ENCODE peak calls at places on chromosomes 16 and 17, in ten cellular contexts. U is uterus, A is AG04450, V is HFF-Myc, G is fibroblast of pulmonary artery, O is thoracic aorta, W is heart left ventricle, P is kidney epithelial cell, N is tibial artery, J is mammary epithelial cell. D is an unnamed sample.

GRCh38 chr17:78438271-78438691 is 59.8 kb downstream of the PGS1 start:
- DNase-seq in P (no peak), U (no peak), O (no peak), N (no peak), G (no peak), W (no peak), J (no peak), A (no peak), V (no peak), D (no peak)

GRCh38 chr17:39132192-39132600 is 19.2 kb downstream of the PLXDC1 start:
- DNase-seq in W (peak), J (peak), N (no peak), V (peak), G (peak), P (no peak), U (peak), A (peak), O (no peak), D (peak)

GRCh38 chr16:50267651-50268050 is 1.3 kb downstream of the ADCY7 start:
- DNase-seq in N (no peak), U (no peak), V (no peak), W (no peak), P (no peak), J (no peak), G (no peak), A (no peak), O (no peak), D (no peak)

GRCh38 chr17:7393613-7394451 is 493 bp downstream of the PLSCR3 start:
- DNase-seq in G (no peak), U (peak), V (no peak), W (no peak), J (peak), N (no peak), P (no peak), A (no peak), O (no peak), D (peak)

GRCh38 chr16:84689126-84689525 is 10.7 kb upstream of the USP10 start:
- DNase-seq in V (peak), P (peak), G (peak), W (no peak), J (peak), U (no peak), N (no peak), A (peak), O (no peak), D (peak)

GRCh38 chr17:48313096-48313495 is 116.9 kb downstream of the SKAP1 start:
- DNase-seq in P (no peak), N (no peak), W (no peak), O (no peak), G (no peak), V (no peak), J (no peak), A (no peak), U (no peak), D (no peak)

GRCh38 chr16:19753815-19754643 is 36.0 kb downstream of the IQCK start:
- DNase-seq in O (no peak), N (no peak), J (no peak), P (no peak), A (no peak), U (no peak), V (no peak), G (peak), W (no peak), D (peak)

GRCh38 chr17:50117202-50118040 is 12.5 kb downstream of the SAMD14 start:
- DNase-seq in V (no peak), N (no peak), G (peak), J (peak), A (no peak), O (no peak), U (no peak), P (no peak), W (peak), D (peak)

GRCh38 chr17:83013779-83014117 is 65.7 kb upstream of the METRNL start:
- DNase-seq in P (no peak), W (no peak), V (no peak), G (no peak), U (no peak), J (no peak), O (no peak), N (no peak), A (no peak), D (no peak)

GRCh38 chr17:69047368-69048263 is 13.1 kb downstream of the ABCA9 start:
- DNase-seq in V (no peak), N (peak), O (no peak), U (peak), G (peak), A (peak), P (peak), W (peak), J (peak), D (peak)

GRCh38 chr16:64122177-64122576 is 999.7 kb downstream of the CDH11 start:
- DNase-seq in A (no peak), O (no peak), P (no peak), V (no peak), N (no peak), G (no peak), W (no peak), J (peak), U (no peak), D (peak)

GRCh38 chr16:67932462-67932840 is 789 bp upstream of the CTRL start:
- DNase-seq in O (no peak), A (no peak), J (no peak), G (no peak), W (no peak), U (no peak), P (no peak), V (no peak), N (no peak), D (no peak)

GRCh38 chr17:64147110-64148016 is 17.4 kb upstream of the ERN1 start:
- DNase-seq in N (no peak), A (no peak), W (no peak), U (no peak), P (no peak), V (no peak), J (peak), G (peak), O (no peak), D (peak)

GRCh38 chr17:77086433-77087010 is 54.2 kb upstream of the SEC14L1 start:
- DNase-seq in W (peak), V (no peak), G (peak), J (peak), N (peak), A (peak), P (no peak), O (peak), U (peak), D (peak)

GRCh38 chr17:74592087-74592990 is at the start of gene CD300LD:
- DNase-seq in W (no peak), G (no peak), V (no peak), A (no peak), N (no peak), P (no peak), J (no peak), O (no peak), U (no peak), D (no peak)

GRCh38 chr17:33028778-33029177 is 37.1 kb downstream of the SPACA3 start:
- DNase-seq in A (no peak), V (no peak), U (no peak), O (no peak), W (no peak), J (no peak), P (no peak), N (no peak), G (no peak), D (no peak)

GRCh38 chr16:28923652-28924398 is 1.2 kb downstream of the RABEP2 start:
- DNase-seq in N (no peak), U (no peak), A (no peak), P (no peak), W (peak), G (no peak), O (no peak), V (no peak), J (no peak), D (no peak)

GRCh38 chr17:78853926-78854394 is 13.3 kb upstream of the USP36 start:
- DNase-seq in U (no peak), G (no peak), A (no peak), P (no peak), W (no peak), V (no peak), O (no peak), N (no peak), J (no peak), D (no peak)

GRCh38 chr17:80843741-80844156 is 147.9 kb upstream of the CHMP6 start:
- DNase-seq in N (peak), J (no peak), V (no peak), U (no peak), P (no peak), G (no peak), W (no peak), O (no peak), A (no peak), D (no peak)

GRCh38 chr16:4021070-4021779 is 95.0 kb downstream of the ADCY9 start:
- DNase-seq in O (no peak), A (no peak), W (no peak), U (no peak), V (no peak), G (no peak), N (no peak), J (peak), P (peak), D (no peak)

GRCh38 chr16:84643180-84643583 is 5.1 kb upstream of the KLHL36 start:
- DNase-seq in A (peak), P (peak), N (peak), V (peak), G (peak), U (peak), J (peak), O (peak), W (peak), D (peak)

GRCh38 chr17:31582151-31582907 is 190.9 kb downstream of the RAB11FIP4 start:
- DNase-seq in A (no peak), O (no peak), G (peak), N (peak), W (peak), V (no peak), U (peak), P (no peak), J (no peak), D (peak)

GRCh38 chr17:33142703-33143299 is 150.3 kb downstream of the ASIC2 start:
- DNase-seq in N (no peak), O (no peak), J (peak), G (peak), A (no peak), U (no peak), V (peak), W (no peak), P (no peak), D (peak)

DNA sequence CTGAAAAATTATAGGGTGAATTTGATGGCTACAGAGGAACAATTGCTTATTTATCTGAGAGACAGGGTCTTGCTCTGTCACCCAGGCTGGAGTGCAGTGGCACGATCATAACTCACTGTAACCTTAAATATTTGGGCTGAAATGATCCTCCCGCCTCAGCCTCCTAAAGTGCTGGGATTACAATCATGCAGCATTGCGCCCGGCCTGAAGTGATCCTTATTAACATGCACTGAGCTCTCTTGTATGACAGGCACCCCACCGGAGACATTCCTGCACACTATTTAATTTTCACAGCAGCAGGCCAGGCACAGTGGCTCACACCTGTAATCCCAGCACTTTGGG is 77.7 kb downstream of the CNGB1 start:
- DNase-seq in O (no peak), A (no peak), N (no peak), W (no peak), J (no peak), U (no peak), V (no peak), P (no peak), G (no peak), D (no peak)
- H3K4me3 ChIP-seq in O (no peak), A (no peak), N (no peak), W (no peak), J (no peak), U (no peak), V (no peak), P (no peak), G (no peak), D (no peak)

DNA sequence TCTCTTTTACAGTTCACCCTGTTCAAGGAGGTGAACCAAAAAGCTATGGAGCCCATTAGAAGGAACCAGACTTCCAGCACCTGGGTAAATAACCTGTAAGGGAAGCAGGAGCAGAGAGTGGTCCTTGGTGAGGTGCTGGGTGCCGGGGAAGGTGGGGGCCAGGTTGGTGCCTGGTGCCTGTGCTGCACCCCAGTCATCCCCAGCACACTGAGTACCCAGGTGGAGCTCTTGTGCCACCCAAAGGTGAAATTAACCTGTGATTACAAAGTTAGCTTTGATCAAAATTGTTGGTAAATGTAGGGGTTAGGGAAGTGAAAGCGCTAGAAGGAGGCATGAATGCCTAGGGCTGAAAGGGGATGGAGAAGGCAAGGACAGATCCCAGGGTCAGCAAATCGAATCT is 58.6 kb downstream of the CDRT4 start:
- DNase-seq in W (no peak), O (no peak), G (no peak), J (peak), N (no peak), U (no peak), A (no peak), P (no peak), V (no peak), D (no peak)
- TF ChIP-seq CTCF in W (no peak), O (no peak), G (no peak), J (peak), N (no peak), U (no peak), A (no peak), P (no peak), V (no peak), D (no peak)

DNA sequence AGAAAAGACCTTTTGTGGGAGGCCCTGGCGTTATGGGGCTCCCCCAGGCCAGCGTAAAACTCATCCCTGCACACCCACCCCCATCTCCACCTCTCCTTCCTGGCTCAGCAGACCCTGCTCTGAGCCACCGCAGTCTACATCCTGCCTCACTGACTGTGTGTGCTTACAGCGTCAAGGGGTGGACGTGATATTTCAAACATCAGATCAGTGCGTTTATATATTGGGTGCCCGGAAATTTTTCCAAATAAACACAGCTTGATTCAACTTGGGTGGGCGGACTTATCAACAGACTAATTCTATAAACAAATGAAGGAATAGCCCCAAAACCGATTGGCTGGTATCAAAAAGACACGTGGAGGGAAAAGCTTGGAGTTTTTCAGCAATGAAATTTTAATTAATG is 293 bp upstream of the FOXL1 start:
- DNase-seq in G (peak), U (no peak), A (peak), O (no peak), W (no peak), V (peak), P (no peak), J (no peak), N (no peak), D (peak)
- H3K4me3 ChIP-seq in G (peak), U (no peak), A (peak), O (peak), W (peak), V (peak), P (no peak), J (no peak), N (peak), D (peak)

GRCh38 chr17:2170023-2170422 is 115.1 kb downstream of the HIC1 start:
- DNase-seq in P (no peak), A (no peak), O (no peak), W (no peak), N (no peak), U (no peak), J (no peak), V (no peak), G (no peak), D (no peak)
- TF ChIP-seq CTCF in P (peak), A (peak), O (no peak), W (peak), N (no peak), U (no peak), J (no peak), V (peak), G (peak), D (peak)

GRCh38 chr17:8695916-8696415 is 48.7 kb downstream of the CCDC42 start:
- DNase-seq in W (no peak), V (no peak), P (no peak), U (no peak), A (no peak), G (no peak), N (no peak), J (no peak), O (no peak), D (no peak)

GRCh38 chr17:8698142-8699050 is 46.2 kb downstream of the CCDC42 start:
- DNase-seq in W (peak), G (peak), U (peak), O (peak), J (no peak), N (peak), P (no peak), V (peak), A (peak), D (peak)

GRCh38 chr17:8696456-8696855 is 48.2 kb downstream of the CCDC42 start:
- DNase-seq in P (no peak), G (no peak), V (no peak), U (no peak), W (no peak), A (no peak), O (no peak), J (no peak), N (peak), D (no peak)

GRCh38 chr17:8695241-8695640 is 49.4 kb downstream of the CCDC42 start:
- DNase-seq in A (no peak), U (no peak), P (no peak), W (no peak), G (peak), J (no peak), N (no peak), O (no peak), V (no peak), D (no peak)

DNA sequence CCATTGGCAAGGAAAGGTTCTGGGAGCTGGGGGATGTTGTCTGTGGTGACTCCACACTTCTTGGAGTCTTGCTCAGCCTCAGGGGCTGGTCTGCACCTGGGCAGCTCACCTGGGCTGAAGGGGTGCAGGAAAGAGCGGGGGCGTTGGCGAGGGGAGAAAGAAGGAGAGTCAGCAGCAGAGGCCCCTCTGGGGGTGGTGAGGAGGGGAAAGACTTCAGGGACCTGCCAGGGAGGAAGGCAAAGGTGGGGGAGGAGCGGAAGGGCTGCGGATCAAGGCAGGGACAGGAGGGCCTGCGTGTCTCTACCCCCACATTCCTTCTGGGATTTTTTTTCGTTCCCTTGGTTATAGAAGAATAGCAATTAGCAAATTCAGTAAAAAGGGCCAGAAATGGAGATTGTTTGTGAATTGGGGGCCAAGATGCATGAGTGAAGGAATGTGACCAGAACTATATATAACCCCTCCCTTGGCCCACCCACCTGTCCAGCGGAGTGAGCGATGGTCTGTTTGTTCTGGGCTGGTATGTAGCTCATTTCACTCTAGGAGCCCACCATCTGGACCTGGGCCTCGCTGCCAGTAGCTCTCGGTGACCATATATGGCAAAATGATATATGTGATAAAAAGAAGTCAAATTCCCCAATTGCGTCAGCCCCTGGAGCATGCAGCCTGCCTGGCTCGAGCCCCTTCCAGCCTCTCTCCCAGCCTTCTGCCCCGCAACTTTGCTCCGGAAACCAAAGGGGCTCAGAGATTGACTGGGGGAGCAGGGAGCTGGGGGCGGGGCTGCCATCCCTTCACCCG is 47.5 kb downstream of the CCDC42 start:
- DNase-seq in J (no peak), A (peak), G (peak), N (peak), W (peak), U (peak), V (peak), P (no peak), O (peak), D (peak)
- H3K4me3 ChIP-seq in J (no peak), A (no peak), G (no peak), N (no peak), W (no peak), U (no peak), V (no peak), P (no peak), O (peak), D (no peak)

GRCh38 chr17:27521281-27522027 is 65.2 kb downstream of the KSR1 start:
- DNase-seq in G (no peak), O (no peak), A (no peak), U (no peak), P (no peak), W (no peak), V (no peak), N (no peak), J (no peak), D (peak)

GRCh38 chr17:27523712-27524111 is 67.5 kb downstream of the KSR1 start:
- DNase-seq in V (no peak), G (no peak), N (no peak), A (no peak), J (peak), W (no peak), O (no peak), U (no peak), P (no peak), D (no peak)

GRCh38 chr17:27524594-27524993 is 68.3 kb downstream of the KSR1 start:
- DNase-seq in O (no peak), A (no peak), U (no peak), V (no peak), G (no peak), P (no peak), W (no peak), N (no peak), J (no peak), D (no peak)

GRCh38 chr17:27520571-27521185 is 64.4 kb downstream of the KSR1 start:
- DNase-seq in O (no peak), G (no peak), A (no peak), J (no peak), V (no peak), P (no peak), W (no peak), U (no peak), N (no peak), D (no peak)

GRCh38 chr17:27522028-27522639 is 65.9 kb downstream of the KSR1 start:
- DNase-seq in N (no peak), J (no peak), P (no peak), G (no peak), O (no peak), A (no peak), V (no peak), W (no peak), U (no peak), D (no peak)
- TF ChIP-seq CTCF in N (no peak), J (no peak), P (no peak), G (no peak), O (no peak), A (no peak), V (no peak), W (no peak), U (no peak), D (no peak)

GRCh38 chr17:9568957-9569588 is 6.5 kb downstream of the STX8 start:
- DNase-seq in V (no peak), G (no peak), J (no peak), N (no peak), P (no peak), A (no peak), U (no peak), O (no peak), W (no peak), D (no peak)
- H3K4me3 ChIP-seq in V (no peak), G (no peak), J (no peak), N (no peak), P (no peak), A (no peak), U (no peak), O (no peak), W (no peak), D (no peak)

D was measured in choroid plexus epithelial cell.